ENCODE peak calls at places on chromosomes 11 and 22, in six cellular contexts. R is CD4-positive, alpha-beta memory T cell; M is spleen; X is nephron progenitor cell; L is non-pigmented ciliary epithelial cell; J is HEK293T. E is an unnamed sample.

GRCh38 chr11:120108154-120108784 is 29.6 kb downstream of the TRIM29 start:
- DNase-seq in J (peak), L (no peak), R (peak), M (peak), X (peak), E (peak)

GRCh38 chr11:116507016-116507415 is 265.8 kb downstream of the BUD13 start:
- DNase-seq in R (no peak), L (no peak), X (no peak), M (no peak), J (no peak), E (no peak)

GRCh38 chr22:36344106-36344827 is 43.5 kb downstream of the MYH9 start:
- DNase-seq in M (no peak), L (no peak), R (no peak), X (no peak), J (no peak), E (no peak)

GRCh38 chr11:28083118-28083517 is 24.8 kb downstream of the KIF18A start:
- DNase-seq in R (no peak), M (no peak), J (no peak), L (no peak), X (no peak), E (no peak)

GRCh38 chr11:67273260-67273990 is 7.2 kb downstream of the GRK2 start:
- DNase-seq in X (no peak), M (peak), R (no peak), L (no peak), J (no peak), E (no peak)

GRCh38 chr11:37858398-37858797 is 1260.4 kb upstream of the RAG2 start:
- DNase-seq in M (no peak), L (no peak), X (no peak), J (no peak), R (no peak), E (peak)

GRCh38 chr11:56917708-56918450 is 70.8 kb upstream of the OR5AK2 start:
- DNase-seq in J (no peak), L (no peak), X (no peak), M (no peak), R (no peak), E (no peak)

GRCh38 chr22:32020117-32020516 is 22.9 kb upstream of the SLC5A1 start:
- DNase-seq in X (no peak), J (no peak), L (peak), R (no peak), M (no peak), E (peak)

GRCh38 chr11:44623716-44624491 is 58.4 kb downstream of the CD82 start:
- DNase-seq in R (no peak), X (no peak), J (no peak), L (no peak), M (peak), E (no peak)

GRCh38 chr11:79438631-79439429 is 2.0 kb downstream of the TENM4 start:
- DNase-seq in R (no peak), J (peak), X (peak), M (no peak), L (no peak), E (peak)

GRCh38 chr22:40116496-40117200 is 61.1 kb upstream of the TNRC6B start:
- DNase-seq in M (no peak), J (no peak), X (no peak), R (peak), L (no peak), E (no peak)

GRCh38 chr11:107562647-107563208 is 2.8 kb downstream of the ALKBH8 start:
- DNase-seq in J (no peak), M (no peak), X (no peak), L (peak), R (no peak), E (peak)

GRCh38 chr11:108405706-108406105 is 61.6 kb downstream of the C11orf65 start:
- DNase-seq in M (no peak), L (no peak), X (no peak), R (no peak), J (no peak), E (no peak)

GRCh38 chr22:37381489-37381888 is 45.8 kb downstream of the ELFN2 start:
- DNase-seq in R (no peak), X (no peak), J (no peak), M (no peak), L (no peak), E (peak)

GRCh38 chr11:57240007-57240406 is 3.0 kb upstream of the APLNR start:
- DNase-seq in M (no peak), L (no peak), X (no peak), J (no peak), R (no peak), E (no peak)

GRCh38 chr11:63019506-63019905 is 3.9 kb upstream of the SLC22A8 start:
- DNase-seq in M (no peak), R (no peak), L (no peak), J (no peak), X (no peak), E (no peak)

GRCh38 chr11:84247129-84247528 is 961.0 kb upstream of the CCDC90B start:
- DNase-seq in J (no peak), M (no peak), X (no peak), L (no peak), R (no peak), E (no peak)

GRCh38 chr11:32118025-32118974 is 27.4 kb downstream of the RCN1 start:
- DNase-seq in R (no peak), X (no peak), L (peak), M (no peak), J (no peak), E (peak)

GRCh38 chr11:44607987-44608386 is 42.5 kb downstream of the CD82 start:
- DNase-seq in J (no peak), L (no peak), R (no peak), X (no peak), M (no peak), E (peak)

GRCh38 chr11:7499046-7499445 is 13.7 kb downstream of the OLFML1 start:
- DNase-seq in X (no peak), R (no peak), J (no peak), L (no peak), M (no peak), E (no peak)

GRCh38 chr22:19405133-19405532 is 26.4 kb downstream of the HIRA start:
- DNase-seq in M (no peak), X (no peak), J (no peak), L (no peak), R (no peak), E (no peak)

GRCh38 chr11:106986261-106986660 is 32.0 kb downstream of the GUCY1A2 start:
- DNase-seq in L (peak), J (peak), R (no peak), M (no peak), X (no peak), E (peak)

GRCh38 chr11:57762235-57762866 is 749 bp downstream of the CTNND1 start:
- DNase-seq in L (no peak), J (peak), X (no peak), R (no peak), M (no peak), E (no peak)

GRCh38 chr11:9142732-9143131 is 51.3 kb upstream of the SCUBE2 start:
- DNase-seq in J (no peak), R (no peak), X (no peak), M (no peak), L (no peak), E (no peak)

E was measured in iris pigment epithelial cell.